ENCODE peak calls at places on chromosomes 3 and 15, in seven cellular contexts. W is AG10803, S is HFFc6, X is NB4, N is pancreas, Q is PC-3, H is D721Med. E is an unnamed sample.

GRCh38 chr3:151818361-151818760 is 4.4 kb downstream of the AADAC start:
- DNase-seq in W (no peak), S (no peak), X (no peak), N (no peak), Q (peak), H (no peak), E (no peak)

GRCh38 chr3:185933374-185933950 is 4.4 kb downstream of the TRA2B start:
- DNase-seq in W (no peak), S (no peak), X (no peak), N (no peak), Q (no peak), H (no peak), E (no peak)

GRCh38 chr3:49803464-49804140 is 541 bp downstream of the INKA1 start:
- DNase-seq in W (no peak), S (peak), X (peak), N (no peak), Q (no peak), H (no peak), E (peak)

GRCh38 chr3:168531116-168531515 is 435.4 kb upstream of the GOLIM4 start:
- DNase-seq in W (no peak), S (no peak), X (no peak), N (no peak), Q (no peak), H (no peak), E (no peak)

GRCh38 chr15:96345560-96346389 is 15.3 kb downstream of the NR2F2 start:
- DNase-seq in W (peak), S (no peak), X (peak), N (no peak), Q (peak), H (no peak), E (peak)

GRCh38 chr3:131217296-131217741 is 164.3 kb upstream of the NUDT16 start:
- DNase-seq in W (no peak), S (peak), X (no peak), N (no peak), Q (peak), H (no peak), E (no peak)

GRCh38 chr15:44033894-44034293 is 161.2 kb downstream of the FRMD5 start:
- DNase-seq in W (peak), S (peak), X (no peak), N (no peak), Q (peak), H (no peak), E (no peak)

GRCh38 chr3:87148020-87148419 is 79.1 kb upstream of the CHMP2B start:
- DNase-seq in W (no peak), S (no peak), X (no peak), N (no peak), Q (no peak), H (no peak), E (no peak)

GRCh38 chr3:67362686-67363085 is 291.7 kb downstream of the SUCLG2 start:
- DNase-seq in W (no peak), S (no peak), X (no peak), N (no peak), Q (peak), H (no peak), E (no peak)

DNA sequence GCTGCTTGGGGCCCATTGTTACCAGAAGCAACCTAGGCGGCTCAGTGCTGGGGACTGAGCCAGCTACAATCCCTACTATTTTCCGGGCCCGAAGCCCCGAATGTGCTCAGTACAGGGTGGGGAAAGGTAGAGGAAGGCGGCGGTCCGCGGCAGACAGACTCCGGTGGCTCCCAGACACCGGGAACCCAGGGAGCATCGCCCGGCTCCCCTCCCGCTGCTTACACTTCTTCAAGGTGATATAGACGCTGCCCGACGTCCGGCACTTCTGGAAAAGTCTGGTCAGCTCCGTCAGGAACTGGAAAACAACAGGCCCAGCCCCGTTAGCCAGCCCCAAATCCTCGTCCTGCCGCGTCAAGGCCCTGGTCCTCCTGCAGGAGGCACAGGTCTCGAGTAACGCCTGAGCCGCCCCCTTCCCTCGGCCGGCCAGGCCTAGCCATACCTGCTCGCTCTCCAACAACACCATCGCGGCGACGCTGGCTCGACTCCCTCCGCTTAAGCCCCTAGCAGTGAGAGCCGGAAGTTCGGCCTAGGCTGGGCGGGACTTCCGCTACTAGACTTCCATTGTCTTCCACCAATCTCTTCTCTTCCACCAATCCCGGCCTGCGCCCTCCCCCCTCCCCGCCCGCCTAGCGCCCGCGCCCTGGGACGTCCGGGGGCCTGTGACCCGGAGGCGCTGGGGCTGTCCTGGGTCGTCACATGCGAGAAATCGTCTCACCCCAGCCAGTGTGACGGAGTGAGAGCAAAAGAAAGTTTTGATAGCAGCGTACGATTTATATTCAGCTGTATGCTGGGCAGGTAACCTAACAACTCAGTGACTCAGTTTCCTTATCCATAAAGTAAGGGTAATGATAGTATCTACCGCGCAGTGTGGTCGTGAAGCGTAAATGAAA is at the start of gene SRP14:
- DNase-seq in W (peak), S (peak), X (peak), N (peak), Q (peak), H (peak), E (peak)
- TF ChIP-seq CTCF in W (no peak), S (peak), X (no peak), N (peak), Q (no peak), H (no peak), E (no peak)

DNA sequence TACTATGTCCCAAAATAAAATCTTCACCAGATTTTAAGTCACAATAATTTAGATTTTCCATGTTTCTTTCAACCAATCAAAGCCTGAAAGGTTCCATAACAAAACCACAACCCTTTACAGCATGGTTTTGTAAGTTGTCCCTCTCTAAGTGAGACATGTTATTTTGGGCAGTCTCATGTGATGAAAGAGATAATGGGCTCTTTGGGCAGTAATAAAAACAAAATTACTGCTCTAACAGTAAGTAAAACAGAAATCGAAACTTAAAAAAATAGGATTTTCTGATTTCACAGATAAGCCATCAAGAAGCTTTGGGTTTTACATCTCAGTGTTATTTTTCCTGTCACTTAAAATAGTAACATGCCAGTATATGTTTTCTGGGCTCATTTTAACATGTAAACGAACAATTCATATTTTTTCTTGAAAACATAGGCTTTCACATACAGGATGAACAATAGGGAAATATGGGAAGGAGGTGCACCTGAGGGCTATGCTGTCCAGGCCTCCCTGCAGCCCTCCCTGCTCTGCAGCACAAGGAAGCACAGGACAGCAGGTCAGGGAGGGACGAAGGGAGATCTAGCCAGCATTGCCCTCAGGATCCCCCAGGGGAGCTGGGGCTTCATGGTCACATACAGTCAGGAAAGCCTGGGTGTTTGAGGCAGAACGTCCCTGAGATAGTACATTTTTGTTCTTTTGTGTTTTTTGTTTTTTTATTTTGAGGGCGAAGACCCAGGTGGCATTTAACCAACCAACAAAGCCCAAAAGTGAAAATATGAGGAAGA is 157.4 kb downstream of the SHOX2 start:
- DNase-seq in W (no peak), S (no peak), X (no peak), N (no peak), Q (no peak), H (no peak), E (no peak)
- TF ChIP-seq CTCF in W (no peak), S (no peak), X (no peak), N (no peak), Q (no peak), H (no peak), E (no peak)

GRCh38 chr15:54481819-54482218 is 503.6 kb downstream of the UNC13C start:
- DNase-seq in W (no peak), S (no peak), X (no peak), N (no peak), Q (no peak), H (no peak), E (no peak)
- TF ChIP-seq CTCF in W (no peak), S (no peak), X (no peak), N (no peak), Q (no peak), H (no peak), E (no peak)

DNA sequence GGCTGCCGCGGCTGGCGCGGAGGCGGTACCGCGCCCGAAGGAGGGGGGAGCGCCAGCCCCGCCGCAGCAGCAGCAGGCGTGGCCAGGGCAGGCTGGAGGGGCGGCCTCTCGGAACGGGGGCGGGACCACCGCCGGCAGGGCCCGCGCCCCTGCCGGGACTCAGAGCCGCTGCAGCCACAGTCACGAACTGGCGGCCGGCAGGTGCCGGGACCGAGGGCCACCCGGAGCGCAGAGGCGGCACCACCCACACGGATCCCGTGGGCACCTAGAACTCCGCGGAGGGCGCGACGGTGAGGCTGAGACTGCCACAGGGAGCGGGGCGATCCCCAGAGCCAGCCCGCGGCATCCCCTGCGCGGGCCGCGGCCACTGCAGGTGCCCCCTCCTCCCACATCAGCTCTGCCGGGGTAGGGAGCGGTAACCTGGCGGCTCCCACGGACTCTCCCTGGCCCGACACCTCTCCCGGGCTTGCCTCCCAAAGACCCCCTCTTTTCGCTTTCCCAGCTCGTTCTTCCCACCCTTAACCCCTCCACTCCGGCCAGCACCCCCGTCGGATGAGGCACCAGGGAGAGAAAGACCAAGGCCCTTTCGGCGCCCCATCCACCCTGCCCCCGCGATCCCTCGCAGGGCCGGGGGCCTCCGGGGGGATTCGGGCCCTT is at the start of gene VWA5B2:
- DNase-seq in W (peak), S (peak), X (peak), N (peak), Q (peak), H (peak), E (peak)
- TF ChIP-seq CTCF in W (no peak), S (no peak), X (no peak), N (no peak), Q (no peak), H (no peak), E (peak)

GRCh38 chr3:40120816-40121215 is 188.7 kb upstream of the EIF1B start:
- DNase-seq in W (peak), S (peak), X (no peak), N (no peak), Q (peak), H (no peak), E (no peak)
- TF ChIP-seq CTCF in W (no peak), S (no peak), X (no peak), N (no peak), Q (no peak), H (no peak), E (no peak)

DNA sequence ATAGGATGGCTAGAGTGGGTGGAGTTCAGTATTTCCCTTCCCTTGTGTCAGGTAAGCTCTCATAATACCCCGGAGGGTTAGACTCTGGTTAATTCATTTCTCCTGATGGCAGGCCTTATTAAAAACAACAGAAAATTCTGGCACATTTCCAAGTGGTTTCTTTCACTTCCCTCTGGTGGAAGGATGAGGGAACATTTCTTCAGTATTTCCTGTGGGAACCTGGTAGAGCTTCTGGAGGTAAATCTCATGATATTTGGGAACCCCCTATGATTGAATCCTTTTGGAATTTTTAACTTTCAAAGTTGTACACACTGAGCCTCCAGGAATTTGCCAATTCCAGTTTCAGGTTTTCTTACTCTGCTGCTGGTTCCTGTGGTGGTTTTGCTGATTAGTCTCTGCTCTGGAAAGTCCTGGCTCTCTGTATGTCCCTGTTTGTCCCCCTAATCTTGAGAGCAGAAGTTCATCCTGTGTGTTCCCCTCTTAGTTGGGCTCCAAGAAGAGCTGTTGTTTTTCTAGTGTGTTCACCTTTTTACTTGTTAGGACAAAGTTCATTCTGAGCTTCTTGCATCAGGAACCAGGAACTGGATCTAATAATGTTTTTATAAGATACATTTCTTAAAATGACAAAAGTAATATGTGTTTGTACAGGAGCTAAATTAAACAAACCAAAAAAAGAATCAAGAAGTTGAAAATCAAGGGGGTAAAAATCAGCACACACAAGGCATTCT is 12.1 kb downstream of the CHRNA7 start:
- DNase-seq in W (no peak), S (no peak), X (no peak), N (no peak), Q (peak), H (no peak), E (no peak)
- TF ChIP-seq CTCF in W (no peak), S (no peak), X (no peak), N (no peak), Q (no peak), H (no peak), E (no peak)

GRCh38 chr3:48423241-48423882 is 6.5 kb downstream of the PLXNB1 start:
- DNase-seq in W (no peak), S (no peak), X (no peak), N (no peak), Q (no peak), H (no peak), E (no peak)

GRCh38 chr3:48420561-48420960 is 9.3 kb downstream of the PLXNB1 start:
- DNase-seq in W (no peak), S (no peak), X (no peak), N (no peak), Q (no peak), H (no peak), E (no peak)

GRCh38 chr3:48423883-48424695 is 5.8 kb downstream of the PLXNB1 start:
- DNase-seq in W (no peak), S (no peak), X (no peak), N (no peak), Q (no peak), H (no peak), E (no peak)

GRCh38 chr3:48422691-48423090 is 7.2 kb downstream of the PLXNB1 start:
- DNase-seq in W (no peak), S (no peak), X (no peak), N (no peak), Q (no peak), H (no peak), E (no peak)

GRCh38 chr3:48422272-48422671 is 7.6 kb downstream of the PLXNB1 start:
- DNase-seq in W (no peak), S (no peak), X (no peak), N (no peak), Q (no peak), H (no peak), E (no peak)
- TF ChIP-seq CTCF in W (no peak), S (no peak), X (no peak), N (no peak), Q (peak), H (no peak), E (no peak)

GRCh38 chr3:99545941-99546580 is 92.3 kb upstream of the COL8A1 start:
- DNase-seq in W (no peak), S (no peak), X (no peak), N (no peak), Q (peak), H (no peak), E (no peak)

GRCh38 chr3:99549220-99549619 is 89.2 kb upstream of the COL8A1 start:
- DNase-seq in W (no peak), S (no peak), X (no peak), N (no peak), Q (no peak), H (no peak), E (no peak)

GRCh38 chr3:99548674-99549073 is 89.7 kb upstream of the COL8A1 start:
- DNase-seq in W (no peak), S (no peak), X (no peak), N (no peak), Q (no peak), H (no peak), E (no peak)

GRCh38 chr3:99549918-99550603 is 88.3 kb upstream of the COL8A1 start:
- DNase-seq in W (peak), S (peak), X (no peak), N (no peak), Q (no peak), H (no peak), E (no peak)

GRCh38 chr3:99551520-99551919 is 86.9 kb upstream of the COL8A1 start:
- DNase-seq in W (no peak), S (no peak), X (peak), N (no peak), Q (no peak), H (no peak), E (no peak)
- TF ChIP-seq CTCF in W (no peak), S (peak), X (no peak), N (no peak), Q (peak), H (peak), E (no peak)

GRCh38 chr3:12062605-12063004 is 58.4 kb downstream of the SYN2 start:
- DNase-seq in W (no peak), S (no peak), X (no peak), N (no peak), Q (no peak), H (no peak), E (no peak)
- TF ChIP-seq CTCF in W (no peak), S (no peak), X (no peak), N (no peak), Q (no peak), H (no peak), E (no peak)

DNA sequence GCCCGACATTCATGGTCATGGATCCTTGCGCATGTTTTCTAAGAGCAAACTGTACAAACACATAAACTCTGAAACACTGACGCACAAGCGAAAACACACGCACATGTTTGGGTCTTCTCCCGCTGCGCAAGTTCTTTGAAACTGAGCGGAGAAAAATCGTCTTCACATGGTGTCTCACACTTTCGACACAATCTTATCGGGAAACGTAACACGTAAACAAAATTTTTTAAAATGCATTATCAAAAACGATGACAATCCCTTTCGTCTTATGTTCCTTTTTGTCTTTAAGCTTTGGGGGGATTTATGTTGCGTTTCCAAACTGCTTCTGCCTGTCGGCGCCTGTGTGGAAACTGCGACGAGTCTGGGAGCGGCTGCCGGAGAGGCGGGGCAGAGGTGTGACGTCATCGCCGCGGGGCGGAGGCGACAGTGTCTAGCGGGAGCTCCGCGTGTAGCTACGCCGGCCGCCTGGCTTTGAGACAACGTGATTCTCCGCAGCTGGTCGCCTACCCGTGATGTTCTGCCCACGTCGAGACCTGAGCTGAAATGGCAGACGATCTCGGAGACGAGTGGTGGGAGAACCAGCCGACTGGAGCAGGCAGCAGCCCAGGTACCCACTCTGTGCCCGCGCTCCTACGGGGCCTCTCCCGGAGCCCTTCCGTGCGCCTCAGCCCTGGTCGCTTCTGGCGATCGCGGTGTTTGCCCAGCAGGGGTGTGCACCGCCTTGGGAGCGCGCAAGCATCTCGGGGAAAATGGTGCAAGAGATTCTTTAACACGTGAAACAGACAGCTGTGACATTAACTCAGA is at the start of gene CMSS1:
- DNase-seq in W (peak), S (peak), X (peak), N (peak), Q (peak), H (peak), E (peak)
- TF ChIP-seq CTCF in W (peak), S (peak), X (no peak), N (no peak), Q (peak), H (no peak), E (no peak)

E was measured in endothelial cell.